ENCODE peak calls at places on chromosomes 16 and 17, in ten cellular contexts. B is fibroblast of lung; Z is heart left ventricle; D is GM23248; C is iPS DF 6.9; Y is naive thymus-derived CD4-positive, alpha-beta T cell; K is effector memory CD4-positive, alpha-beta T cell; H is upper lobe of right lung; L is uterus; X is PC-9. E is an unnamed sample. For H3K27me3 and H3K36me3, the result is how much of the 10 kb centered on the place peaks cover.

GRCh38 chr16:84369105-84369504 is 767 bp downstream of the ATP2C2 start:
- DNase-seq in Y (no peak), C (no peak), Z (no peak), B (no peak), L (no peak), X (no peak), K (no peak), D (no peak), H (no peak), E (no peak)

GRCh38 chr16:29898786-29899515 is 399 bp downstream of the SEZ6L2 start:
- DNase-seq in B (no peak), C (no peak), X (peak), H (peak), Y (no peak), D (peak), K (no peak), L (no peak), Z (no peak), E (no peak)

GRCh38 chr16:74999208-74999682 is 421 bp downstream of the ZNRF1 start:
- DNase-seq in B (no peak), L (peak), Z (peak), K (peak), C (no peak), Y (no peak), X (no peak), H (peak), D (peak), E (peak)

GRCh38 chr16:71807905-71808592 is 585 bp downstream of the AP1G1 start:
- DNase-seq in D (peak), C (no peak), Z (no peak), Y (no peak), B (peak), L (no peak), K (no peak), H (no peak), X (no peak), E (no peak)

GRCh38 chr16:23016372-23016771 is 132.9 kb downstream of the USP31 start:
- DNase-seq in Y (no peak), X (no peak), D (no peak), L (no peak), K (no peak), B (no peak), Z (no peak), C (no peak), H (no peak), E (no peak)

GRCh38 chr17:5583426-5584382 is 605 bp downstream of the NLRP1 start:
- DNase-seq in X (no peak), Y (peak), Z (no peak), B (no peak), D (peak), C (no peak), K (no peak), H (no peak), L (peak), E (no peak)

GRCh38 chr16:1150511-1150982 is 2.4 kb upstream of the CACNA1H start:
- DNase-seq in C (no peak), L (no peak), K (peak), H (no peak), B (peak), X (no peak), D (peak), Z (no peak), Y (no peak), E (no peak)

GRCh38 chr17:8918811-8919210 is 46.7 kb downstream of the PIK3R5 start:
- DNase-seq in H (no peak), C (no peak), L (no peak), B (peak), Z (no peak), Y (no peak), K (no peak), D (peak), X (no peak), E (no peak)

GRCh38 chr16:12257926-12258561 is 281.5 kb downstream of the SNX29 start:
- DNase-seq in C (no peak), H (no peak), Y (no peak), X (no peak), B (no peak), K (no peak), L (no peak), D (no peak), Z (no peak), E (no peak)

GRCh38 chr16:78647019-78647418 is 547.6 kb downstream of the WWOX start:
- DNase-seq in D (no peak), K (no peak), X (no peak), Z (peak), H (no peak), Y (no peak), B (no peak), L (no peak), C (no peak), E (no peak)

GRCh38 chr17:75152971-75153853 is 1.1 kb downstream of the JPT1 start:
- DNase-seq in C (no peak), X (peak), B (peak), D (peak), H (peak), K (no peak), L (no peak), Y (no peak), Z (no peak), E (no peak)

GRCh38 chr17:15954222-15954621 is 9.3 kb downstream of the ADORA2B start:
- DNase-seq in X (peak), K (no peak), D (peak), B (peak), H (no peak), L (no peak), Y (no peak), Z (no peak), C (no peak), E (no peak)

GRCh38 chr16:56781565-56781964 is 51.6 kb downstream of the NUP93 start:
- DNase-seq in Y (no peak), C (no peak), H (no peak), L (no peak), D (no peak), Z (no peak), K (no peak), B (no peak), X (no peak), E (no peak)

GRCh38 chr17:6255331-6255730 is 179.6 kb downstream of the AIPL1 start:
- DNase-seq in C (no peak), K (no peak), L (no peak), D (no peak), Z (no peak), B (no peak), Y (no peak), X (no peak), H (no peak), E (no peak)

GRCh38 chr17:32854834-32855389 is 22.0 kb downstream of the MYO1D start:
- DNase-seq in Y (no peak), X (no peak), B (no peak), K (no peak), Z (no peak), C (no peak), H (no peak), L (no peak), D (peak), E (no peak)

GRCh38 chr17:13362341-13363122 is 239.2 kb downstream of the HS3ST3A1 start:
- DNase-seq in Y (no peak), K (no peak), X (no peak), L (no peak), Z (no peak), H (no peak), B (peak), D (peak), C (no peak), E (no peak)

GRCh38 chr16:67886387-67886786 is 1.7 kb downstream of the NRN1L start:
- DNase-seq in K (no peak), Z (no peak), C (no peak), D (no peak), L (no peak), X (no peak), B (no peak), Y (no peak), H (peak), E (no peak)

GRCh38 chr17:41535764-41536481 is 7.8 kb upstream of the KRT19 start:
- DNase-seq in Y (no peak), L (no peak), X (peak), D (no peak), C (no peak), B (no peak), Z (no peak), K (no peak), H (peak), E (peak)

GRCh38 chr16:57711331-57711730 is 16.7 kb downstream of the DRC7 start:
- DNase-seq in B (no peak), Y (no peak), Z (no peak), X (no peak), H (no peak), K (no peak), D (no peak), C (no peak), L (no peak), E (peak)

GRCh38 chr17:67390646-67391480 is 13.8 kb downstream of the PITPNC1 start:
- DNase-seq in H (no peak), Z (peak), X (peak), B (peak), Y (peak), D (peak), K (peak), L (no peak), C (no peak), E (peak)

GRCh38 chr16:1964046-1964505 is 550 bp downstream of the RPS2 start:
- DNase-seq in K (peak), H (no peak), X (no peak), D (peak), C (no peak), B (peak), L (no peak), Y (no peak), Z (no peak), E (no peak)

GRCh38 chr16:51193879-51194278 is 42.8 kb upstream of the SALL1 start:
- DNase-seq in X (no peak), L (no peak), B (no peak), C (no peak), Y (no peak), K (no peak), H (no peak), D (peak), Z (no peak), E (no peak)

GRCh38 chr16:74868501-74868900 is 93.9 kb upstream of the FA2H start:
- DNase-seq in X (no peak), Y (peak), H (no peak), Z (peak), K (no peak), B (no peak), C (no peak), L (no peak), D (peak), E (no peak)

GRCh38 chr16:50591800-50592771 is 43.9 kb downstream of the NKD1 start:
- DNase-seq in K (no peak), L (peak), X (no peak), B (no peak), D (no peak), H (no peak), C (no peak), Z (peak), Y (no peak), E (peak)

GRCh38 chr16:29306953-29307597 is 99.4 kb downstream of the NPIPB11 start:
- DNase-seq in C (no peak), L (no peak), Y (no peak), H (peak), X (no peak), B (peak), Z (no peak), K (no peak), D (peak), E (no peak)

GRCh38 chr17:79797492-79798295 is 817 bp upstream of the CBX8 start:
- DNase-seq in Y (no peak), L (no peak), C (no peak), D (peak), B (no peak), X (no peak), H (no peak), Z (no peak), K (no peak), E (no peak)
- H3K27ac ChIP-seq in Y (no peak), L (peak), C (no peak), D (no peak), B (no peak), X (no peak), H (no peak), Z (peak), K (no peak), E (no peak)

GRCh38 chr16:86572616-86573015 is 5.7 kb upstream of the FOXL1 start:
- DNase-seq in Z (no peak), B (no peak), Y (no peak), X (no peak), H (no peak), C (no peak), L (no peak), D (no peak), K (no peak), E (no peak)

GRCh38 chr16:86575095-86575685 is 3.2 kb upstream of the FOXL1 start:
- DNase-seq in D (no peak), X (no peak), Z (no peak), L (no peak), B (no peak), K (no peak), H (no peak), C (no peak), Y (no peak), E (no peak)

GRCh38 chr16:86574646-86575045 is 3.7 kb upstream of the FOXL1 start:
- DNase-seq in D (no peak), K (no peak), X (no peak), Y (no peak), H (no peak), Z (no peak), C (no peak), B (no peak), L (no peak), E (no peak)

GRCh38 chr16:86573215-86573614 is 5.1 kb upstream of the FOXL1 start:
- DNase-seq in H (no peak), C (no peak), Z (no peak), X (no peak), B (no peak), L (no peak), Y (no peak), K (no peak), D (no peak), E (no peak)

GRCh38 chr16:86573646-86574508 is 4.5 kb upstream of the FOXL1 start:
- DNase-seq in D (no peak), L (no peak), Y (no peak), X (no peak), H (no peak), K (no peak), C (no peak), B (no peak), Z (no peak), E (no peak)
- H3K27me3 ChIP-seq in D (under half), L (half or more), Y (under half), X (half or more), H (half or more), K (under half), C (half or more), B (under half), Z (half or more), E (under half)

DNA sequence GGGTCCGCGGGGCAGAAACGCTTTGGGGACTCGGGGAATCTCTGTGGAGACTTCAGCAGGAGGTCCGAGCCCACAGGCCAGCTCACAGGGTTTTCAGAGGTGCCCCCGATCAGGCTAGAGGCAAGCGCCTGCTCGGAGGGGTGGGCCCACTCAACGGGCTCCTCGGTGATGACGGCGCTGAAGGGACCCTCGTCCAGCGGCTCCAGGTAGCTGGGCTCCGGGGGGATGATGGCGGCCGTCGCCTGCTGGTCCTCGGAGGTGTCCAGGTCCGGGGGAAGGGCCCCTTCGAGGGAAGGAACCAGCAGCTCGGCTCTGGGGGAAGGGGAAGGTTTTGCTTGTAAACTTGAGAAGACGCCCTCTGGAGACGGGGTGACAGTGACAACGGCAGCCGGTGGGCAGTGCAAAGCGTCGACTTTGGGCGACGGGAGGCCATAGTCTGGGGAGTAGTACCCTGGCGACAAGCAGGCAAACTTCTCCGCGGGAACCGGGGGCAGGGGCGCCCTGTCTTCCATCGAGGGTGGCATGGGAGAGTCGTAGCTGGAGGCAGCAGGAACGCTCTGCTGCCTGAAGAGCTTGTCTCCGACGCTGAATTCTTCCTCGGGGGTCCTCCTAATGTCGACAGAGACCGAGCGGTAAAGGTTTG is 63.2 kb downstream of the ZNF778 start:
- DNase-seq in Y (no peak), K (no peak), Z (no peak), L (no peak), X (no peak), C (no peak), B (no peak), H (no peak), D (no peak), E (peak)
- H3K36me3 ChIP-seq in Y (under half), K (half or more), Z (half or more), L (under half), X (under half), C (under half), B (under half), H (half or more), D (under half), E (under half)

DNA sequence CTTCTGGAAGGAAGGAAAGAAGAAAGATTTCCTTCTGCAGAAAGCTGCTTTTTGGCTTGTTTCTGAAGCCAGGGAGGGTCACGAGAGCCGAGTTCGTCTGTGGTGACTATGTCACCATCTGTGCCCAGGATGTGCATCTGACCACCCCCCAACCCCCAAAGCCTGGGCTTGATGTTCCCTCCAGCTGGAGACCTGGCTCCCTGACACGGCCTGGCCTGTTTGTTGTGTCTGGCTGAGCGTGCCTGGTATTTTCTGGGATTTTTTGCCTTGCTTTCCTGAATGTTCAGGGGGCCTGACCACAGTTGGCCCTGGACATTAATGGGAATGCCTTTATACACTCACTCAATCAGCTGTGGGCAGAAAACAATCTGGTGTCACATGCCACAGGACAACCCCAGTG is 38.9 kb downstream of the LGALS9 start:
- DNase-seq in Z (no peak), C (no peak), L (no peak), Y (no peak), D (no peak), K (no peak), H (peak), X (no peak), B (no peak), E (no peak)
- H3K27ac ChIP-seq in Z (no peak), C (no peak), L (no peak), Y (no peak), D (no peak), K (no peak), H (no peak), X (no peak), B (no peak), E (no peak)

GRCh38 chr17:79150035-79150733 is 75.6 kb downstream of the ENGASE start:
- DNase-seq in X (no peak), B (no peak), Z (no peak), K (no peak), D (no peak), H (no peak), Y (no peak), C (no peak), L (no peak), E (no peak)

GRCh38 chr17:79153367-79154130 is 78.9 kb downstream of the ENGASE start:
- DNase-seq in C (no peak), Z (no peak), Y (no peak), K (no peak), D (no peak), H (no peak), L (no peak), X (no peak), B (no peak), E (no peak)

GRCh38 chr17:79148584-79148983 is 74.0 kb downstream of the ENGASE start:
- DNase-seq in X (no peak), L (no peak), C (no peak), D (no peak), B (no peak), K (no peak), Y (no peak), Z (no peak), H (no peak), E (no peak)

GRCh38 chr17:79152636-79153035 is 78.0 kb downstream of the ENGASE start:
- DNase-seq in X (no peak), C (no peak), D (no peak), Z (no peak), H (no peak), B (no peak), Y (no peak), L (no peak), K (no peak), E (no peak)

DNA sequence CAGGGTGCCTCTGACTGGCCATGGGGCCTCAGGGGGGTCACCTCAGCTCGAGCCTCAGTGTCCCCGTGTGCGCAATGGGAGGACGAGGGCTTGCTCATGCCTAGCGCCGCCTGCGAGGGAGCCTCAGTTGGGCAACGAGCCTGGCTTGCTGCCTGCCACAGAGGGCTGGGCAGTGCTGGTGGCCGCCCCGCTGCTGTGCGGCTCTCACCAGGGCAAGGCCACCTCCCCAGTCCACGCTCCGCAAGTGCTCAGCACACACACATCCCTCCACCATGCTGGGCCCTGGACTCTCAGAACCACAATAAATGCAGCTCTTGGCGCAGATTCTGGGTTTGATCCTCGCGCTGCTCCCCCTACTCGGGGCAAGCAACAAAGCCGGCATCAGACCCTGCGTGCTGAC is 76.2 kb downstream of the ENGASE start:
- DNase-seq in D (no peak), C (no peak), X (no peak), B (no peak), H (no peak), K (no peak), L (no peak), Y (no peak), Z (no peak), E (no peak)
- H3K27me3 ChIP-seq in D (under half), C (under half), X (half or more), B (under half), H (under half), K (under half), L (under half), Y (under half), Z (half or more), E (under half)

DNA sequence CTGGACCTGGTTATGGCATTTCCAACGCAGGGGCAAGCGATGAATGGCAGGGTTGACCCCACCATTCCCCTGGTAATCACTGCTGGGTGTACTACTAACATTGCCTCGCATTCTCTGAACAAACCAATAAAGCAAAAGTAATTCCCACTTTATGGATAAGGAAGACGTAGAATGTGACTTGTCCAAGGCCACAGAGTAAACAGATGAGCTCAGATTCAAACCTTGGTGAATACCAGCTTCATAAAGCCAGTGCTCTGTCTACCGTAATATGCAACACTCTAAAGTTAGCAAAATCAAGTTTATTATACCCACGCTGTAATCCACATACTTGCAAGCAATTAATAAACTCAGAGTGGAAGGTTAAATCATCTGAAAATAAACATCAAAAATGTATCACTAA is 59.6 kb downstream of the ANKFY1 start:
- DNase-seq in Y (no peak), C (no peak), L (no peak), D (peak), B (no peak), X (no peak), Z (no peak), H (no peak), K (no peak), E (no peak)
- H3K36me3 ChIP-seq in Y (under half), C (under half), L (under half), D (under half), B (under half), X (under half), Z (half or more), H (under half), K (under half), E (under half)

DNA sequence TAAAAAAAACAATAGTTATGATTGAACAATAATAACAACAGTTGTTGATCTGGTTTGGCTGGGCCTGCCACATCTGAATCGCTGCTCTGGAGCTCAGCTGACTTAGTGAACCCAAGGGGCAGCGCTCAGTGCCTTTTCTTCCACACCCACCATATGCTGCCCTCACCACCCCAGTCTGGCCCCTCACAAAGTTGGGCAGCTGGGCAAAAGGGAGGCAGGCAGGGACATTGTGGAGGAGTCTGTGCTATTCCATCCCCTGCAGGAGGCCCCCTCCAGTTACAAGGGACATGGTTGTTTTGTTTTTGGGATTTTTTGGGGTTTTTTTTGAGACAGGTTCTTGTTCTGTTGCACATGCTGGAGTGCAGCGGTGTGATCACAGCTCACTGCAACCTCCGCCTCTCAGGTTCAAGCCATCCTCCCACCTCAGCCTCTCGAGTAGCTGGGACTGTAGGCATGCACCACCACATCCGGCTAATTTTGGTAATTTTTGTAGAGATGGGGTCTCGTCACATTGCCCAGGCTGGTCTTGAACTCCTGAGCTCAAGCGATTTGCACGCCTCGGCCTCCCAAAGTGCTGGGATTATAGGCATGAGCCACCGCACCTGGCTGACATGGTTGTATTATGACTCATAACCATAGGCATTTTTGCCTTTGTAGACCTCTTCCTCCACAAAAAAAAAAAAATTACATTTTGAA is 8.6 kb upstream of the PECAM1 start:
- DNase-seq in Z (no peak), H (no peak), L (no peak), K (no peak), C (no peak), Y (no peak), X (peak), B (no peak), D (no peak), E (no peak)
- H3K27ac ChIP-seq in Z (no peak), H (no peak), L (no peak), K (no peak), C (no peak), Y (no peak), X (no peak), B (no peak), D (no peak), E (no peak)

E was measured in aorta.